ENCODE peak calls at places on chromosomes 5 and 9, in eight cellular contexts. H, G, J, A, C, M, R and Y are unnamed samples.

GRCh38 chr9:27528886-27529315 is 713 bp downstream of the MOB3B start:
- DNase-seq in M (peak), G (peak), R (peak), A (peak), J (peak), H (peak), C (peak), Y (no peak)

GRCh38 chr5:83718195-83718825 is 2.3 kb downstream of the HAPLN1 start:
- DNase-seq in C (peak), A (no peak), G (no peak), R (no peak), H (peak), J (peak), M (no peak), Y (no peak)

GRCh38 chr5:150036513-150036912 is 36.0 kb downstream of the HMGXB3 start:
- DNase-seq in J (no peak), C (no peak), H (no peak), G (no peak), R (no peak), A (no peak), M (peak), Y (no peak)

GRCh38 chr9:105693435-105694275 is 686 bp upstream of the TMEM38B start:
- DNase-seq in R (peak), C (no peak), J (no peak), M (no peak), G (no peak), H (peak), A (no peak), Y (no peak)

GRCh38 chr5:180873628-180874520 is 12.8 kb upstream of the ZFP62 start:
- DNase-seq in H (no peak), R (no peak), J (no peak), A (peak), M (no peak), C (no peak), G (no peak), Y (no peak)

GRCh38 chr9:137056739-137057407 is 3.0 kb upstream of the ENTPD2 start:
- DNase-seq in G (no peak), R (no peak), H (no peak), C (no peak), A (no peak), J (no peak), M (no peak), Y (no peak)

GRCh38 chr5:176647870-176648466 is 684 bp downstream of the TSPAN17 start:
- DNase-seq in A (peak), M (peak), C (peak), G (peak), J (peak), H (no peak), R (no peak), Y (no peak)

GRCh38 chr5:17157294-17157693 is 60.1 kb upstream of the BASP1 start:
- DNase-seq in J (no peak), R (no peak), G (no peak), A (no peak), H (no peak), M (no peak), C (no peak), Y (no peak)

GRCh38 chr5:39624268-39624886 is 199.6 kb upstream of the DAB2 start:
- DNase-seq in J (peak), G (no peak), M (no peak), A (no peak), R (no peak), H (no peak), C (no peak), Y (no peak)

GRCh38 chr9:80995759-80996158 is 693.6 kb downstream of the TLE1 start:
- DNase-seq in C (no peak), R (no peak), H (no peak), J (no peak), A (no peak), M (no peak), G (no peak), Y (no peak)

GRCh38 chr5:141483842-141484241 is 988 bp upstream of the PCDHGC4 start:
- DNase-seq in R (no peak), M (no peak), J (no peak), A (no peak), H (no peak), G (no peak), C (no peak), Y (no peak)

GRCh38 chr9:10112798-10113197 is 500.0 kb downstream of the PTPRD start:
- DNase-seq in A (no peak), M (no peak), R (no peak), J (no peak), G (no peak), H (no peak), C (no peak), Y (no peak)

GRCh38 chr5:82425591-82425990 is 147.4 kb upstream of the RPS23 start:
- DNase-seq in R (no peak), G (no peak), C (no peak), J (no peak), M (no peak), H (no peak), A (no peak), Y (no peak)

GRCh38 chr5:14687023-14687665 is 22.6 kb downstream of the OTULIN start:
- DNase-seq in H (no peak), J (no peak), C (no peak), R (no peak), M (no peak), A (no peak), G (no peak), Y (no peak)

GRCh38 chr5:66666778-66667177 is 70.6 kb downstream of the MAST4 start:
- DNase-seq in M (no peak), A (no peak), C (peak), G (no peak), R (no peak), J (no peak), H (no peak), Y (no peak)

GRCh38 chr9:84705128-84705527 is 35.6 kb downstream of the NTRK2 start:
- DNase-seq in M (no peak), G (no peak), J (no peak), R (no peak), H (no peak), C (no peak), A (no peak), Y (no peak)

GRCh38 chr5:43602456-43602817 is 543 bp upstream of the NNT start:
- DNase-seq in C (peak), R (no peak), G (no peak), M (peak), H (peak), J (peak), A (peak), Y (peak)

GRCh38 chr5:149073217-149073616 is 10.4 kb upstream of the SH3TC2 start:
- DNase-seq in G (no peak), C (no peak), J (no peak), M (no peak), H (no peak), R (no peak), A (no peak), Y (no peak)

GRCh38 chr5:158430166-158430828 is 571.4 kb upstream of the CLINT1 start:
- DNase-seq in J (no peak), C (no peak), R (no peak), M (no peak), H (no peak), A (no peak), G (no peak), Y (no peak)

DNA sequence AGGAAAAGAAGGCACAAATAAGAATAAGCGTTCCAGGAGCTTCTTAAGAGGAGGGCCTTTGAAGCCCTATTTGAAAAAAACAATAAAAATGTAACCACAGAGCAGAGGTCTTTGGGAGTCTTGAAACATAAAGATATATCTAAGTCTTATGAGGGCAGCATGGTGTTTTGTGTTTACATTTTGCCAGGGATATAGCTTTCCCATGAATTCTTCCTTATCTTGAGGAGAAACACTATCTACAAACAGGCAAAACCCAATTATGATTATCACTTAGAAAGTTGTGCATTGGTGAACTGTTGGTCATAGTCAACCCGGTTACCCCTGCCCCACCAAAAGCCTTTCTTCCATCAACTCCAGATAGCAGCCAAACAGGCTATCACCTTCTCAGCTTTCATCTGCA is 23.6 kb upstream of the LHFPL2 start:
- DNase-seq in A (no peak), J (no peak), M (no peak), H (no peak), G (no peak), C (no peak), R (no peak), Y (no peak)
- H3K27ac ChIP-seq in A (no peak), J (no peak), M (peak), H (no peak), G (no peak), C (no peak), R (no peak), Y (no peak)

DNA sequence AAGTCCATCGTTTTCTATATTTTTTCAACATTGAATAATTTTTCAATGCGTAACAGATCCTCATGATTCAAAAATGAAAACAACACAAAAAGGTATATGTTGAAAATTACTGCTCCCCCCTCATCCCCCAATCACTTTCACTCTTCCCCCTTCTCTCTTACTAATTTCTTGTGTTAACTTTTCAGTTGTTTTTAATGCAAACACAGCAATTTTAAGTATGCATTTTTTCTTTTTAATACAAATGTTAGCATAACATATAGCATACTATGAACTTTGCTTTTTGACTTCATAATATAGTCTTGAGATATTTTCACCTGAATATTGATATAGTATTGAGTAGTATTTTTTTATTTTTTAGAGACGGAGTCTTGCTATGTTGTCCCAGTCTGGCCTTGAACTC is 41.1 kb upstream of the CAMK4 start:
- DNase-seq in H (no peak), R (no peak), J (no peak), M (no peak), C (no peak), G (no peak), A (no peak), Y (no peak)
- H3K27ac ChIP-seq in H (no peak), R (no peak), J (no peak), M (no peak), C (no peak), G (no peak), A (no peak), Y (no peak)

DNA sequence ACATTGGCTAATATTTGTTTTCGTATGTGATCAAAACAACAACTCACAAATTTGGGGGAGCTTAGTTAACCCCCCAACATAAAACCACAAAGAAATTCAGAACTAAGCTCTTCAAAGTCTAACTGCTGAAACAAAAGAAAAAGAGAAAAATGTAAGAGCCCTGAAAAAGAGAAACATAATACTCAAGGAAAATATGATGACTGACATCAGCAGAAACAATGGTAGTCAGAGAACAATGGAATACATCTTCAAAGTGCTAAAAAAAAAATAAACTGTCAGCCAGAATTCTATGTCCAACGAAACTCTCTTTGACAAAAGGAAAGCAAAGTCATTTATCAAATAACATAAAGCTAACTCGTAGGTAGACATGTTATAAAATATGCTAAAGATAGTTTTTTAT is 566.3 kb upstream of the GRAMD2B start:
- DNase-seq in M (no peak), R (no peak), H (no peak), G (no peak), J (no peak), A (no peak), C (no peak), Y (no peak)
- H3K27ac ChIP-seq in M (no peak), R (no peak), H (no peak), G (no peak), J (no peak), A (no peak), C (no peak), Y (no peak)

DNA sequence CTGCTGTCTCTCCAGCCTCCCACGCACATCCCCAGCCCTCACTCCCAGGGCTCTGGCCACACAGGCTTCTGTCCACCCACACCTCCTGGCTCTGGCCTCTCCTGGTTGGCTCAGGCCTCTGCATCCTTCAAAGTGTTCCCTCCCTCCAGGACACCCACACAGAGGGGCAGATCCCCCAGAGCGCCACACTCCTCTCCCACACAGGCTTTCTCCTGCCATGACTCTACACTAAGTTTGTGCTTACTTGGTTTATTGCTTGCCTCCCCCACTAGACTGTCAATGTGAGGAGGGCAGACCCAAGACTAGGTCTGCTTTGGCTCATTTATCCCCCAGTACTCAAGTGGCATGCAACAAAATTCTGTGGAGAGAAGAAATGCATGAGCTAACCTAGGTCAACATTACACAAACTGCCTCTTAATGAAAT is 67.0 kb upstream of the SPOCK1 start:
- DNase-seq in R (no peak), J (no peak), C (no peak), M (no peak), G (no peak), A (no peak), H (no peak), Y (no peak)
- H3K27ac ChIP-seq in R (no peak), J (no peak), C (no peak), M (no peak), G (no peak), A (no peak), H (no peak), Y (no peak)